ENCODE peak calls at places on chromosome 6, in six cellular contexts. E, A, S, G, Y and M are unnamed samples. For H3K36me3, the result is how much of the 10 kb centered on the place peaks cover.

GRCh38 chr6:154487367-154488275 is 22.9 kb downstream of the CNKSR3 start:
- DNase-seq in E (no peak), A (peak), S (no peak), G (no peak), Y (peak), M (no peak)

GRCh38 chr6:72553531-72554202 is 68.2 kb upstream of the KCNQ5 start:
- DNase-seq in E (peak), A (peak), S (peak), G (no peak), Y (no peak), M (peak)

GRCh38 chr6:39339557-39340555 is 17.4 kb upstream of the KCNK16 start:
- DNase-seq in E (no peak), A (no peak), S (peak), G (no peak), Y (no peak), M (no peak)

GRCh38 chr6:154593122-154593521 is 82.6 kb upstream of the CNKSR3 start:
- DNase-seq in E (no peak), A (peak), S (no peak), G (no peak), Y (peak), M (no peak)

GRCh38 chr6:15555101-15556038 is 107.5 kb downstream of the DTNBP1 start:
- DNase-seq in E (no peak), A (no peak), S (no peak), G (no peak), Y (no peak), M (no peak)

GRCh38 chr6:47376930-47377329 is 67.2 kb upstream of the TNFRSF21 start:
- DNase-seq in E (no peak), A (no peak), S (no peak), G (no peak), Y (no peak), M (no peak)

GRCh38 chr6:45469708-45470107 is 92.0 kb upstream of the SUPT3H start:
- DNase-seq in E (no peak), A (no peak), S (no peak), G (no peak), Y (no peak), M (no peak)

GRCh38 chr6:150962436-150962835 is 96.9 kb downstream of the MTHFD1L start:
- DNase-seq in E (no peak), A (no peak), S (no peak), G (no peak), Y (no peak), M (no peak)

GRCh38 chr6:70375882-70376281 is 37.4 kb upstream of the FAM135A start:
- DNase-seq in E (peak), A (no peak), S (no peak), G (no peak), Y (peak), M (peak)

GRCh38 chr6:108564178-108564577 is 3.5 kb downstream of the FOXO3 start:
- DNase-seq in E (peak), A (peak), S (peak), G (peak), Y (no peak), M (no peak)

GRCh38 chr6:83199865-83200230 is 6.7 kb downstream of the RWDD2A start:
- DNase-seq in E (peak), A (peak), S (peak), G (no peak), Y (no peak), M (no peak)

GRCh38 chr6:17935188-17936149 is 52.0 kb downstream of the KIF13A start:
- DNase-seq in E (no peak), A (no peak), S (no peak), G (no peak), Y (no peak), M (no peak)

GRCh38 chr6:135722679-135723078 is 128.8 kb upstream of the PDE7B start:
- DNase-seq in E (peak), A (peak), S (peak), G (no peak), Y (peak), M (peak)

GRCh38 chr6:107973594-107973993 is 15.6 kb upstream of the SEC63 start:
- DNase-seq in E (no peak), A (no peak), S (peak), G (no peak), Y (no peak), M (no peak)

GRCh38 chr6:134288538-134289203 is 29.2 kb downstream of the SGK1 start:
- DNase-seq in E (peak), A (peak), S (peak), G (no peak), Y (no peak), M (peak)

GRCh38 chr6:37049990-37050853 is 44.8 kb downstream of the FGD2 start:
- DNase-seq in E (no peak), A (no peak), S (no peak), G (peak), Y (no peak), M (no peak)

GRCh38 chr6:56958481-56958880 is 3.6 kb downstream of the BEND6 start:
- DNase-seq in E (peak), A (peak), S (no peak), G (no peak), Y (no peak), M (no peak)

GRCh38 chr6:17417817-17418216 is 24.4 kb downstream of the CAP2 start:
- DNase-seq in E (peak), A (peak), S (peak), G (no peak), Y (no peak), M (peak)

GRCh38 chr6:53216301-53216700 is 67.7 kb upstream of the GCM1 start:
- DNase-seq in E (no peak), A (no peak), S (no peak), G (no peak), Y (no peak), M (no peak)

GRCh38 chr6:143675946-143676345 is 1.8 kb upstream of the PHACTR2 start:
- DNase-seq in E (peak), A (peak), S (no peak), G (no peak), Y (peak), M (no peak)

GRCh38 chr6:138250513-138251247 is 32.4 kb upstream of the PBOV1 start:
- DNase-seq in E (peak), A (peak), S (peak), G (no peak), Y (no peak), M (no peak)

GRCh38 chr6:52909531-52909930 is at the start of gene GSTA3:
- DNase-seq in E (peak), A (no peak), S (no peak), G (no peak), Y (no peak), M (no peak)

GRCh38 chr6:38413097-38413800 is 226.5 kb downstream of the BTBD9 start:
- DNase-seq in E (peak), A (no peak), S (no peak), G (no peak), Y (no peak), M (no peak)

GRCh38 chr6:123380257-123380656 is 256.5 kb downstream of the TRDN start:
- DNase-seq in E (peak), A (peak), S (peak), G (peak), Y (peak), M (peak)

GRCh38 chr6:4313044-4313686 is 177.8 kb upstream of the ECI2 start:
- DNase-seq in E (peak), A (peak), S (peak), G (no peak), Y (no peak), M (peak)

GRCh38 chr6:31083742-31084354 is 28.5 kb downstream of the C6orf15 start:
- DNase-seq in E (peak), A (peak), S (no peak), G (no peak), Y (peak), M (peak)

GRCh38 chr6:144055121-144055931 is 40.0 kb downstream of the SF3B5 start:
- DNase-seq in E (peak), A (no peak), S (no peak), G (peak), Y (no peak), M (no peak)

GRCh38 chr6:45483021-45483420 is 105.3 kb upstream of the SUPT3H start:
- DNase-seq in E (peak), A (peak), S (no peak), G (no peak), Y (no peak), M (no peak)

GRCh38 chr6:121435444-121436069 is at the start of gene GJA1:
- DNase-seq in E (peak), A (peak), S (peak), G (peak), Y (no peak), M (peak)

GRCh38 chr6:37122861-37123260 is 47.1 kb upstream of the PIM1 start:
- DNase-seq in E (no peak), A (peak), S (no peak), G (no peak), Y (no peak), M (no peak)

GRCh38 chr6:152669894-152670293 is 27.8 kb upstream of the MYCT1 start:
- DNase-seq in E (peak), A (peak), S (peak), G (no peak), Y (peak), M (peak)

GRCh38 chr6:136465766-136466303 is 84.4 kb downstream of the MAP7 start:
- DNase-seq in E (peak), A (no peak), S (no peak), G (no peak), Y (no peak), M (no peak)

GRCh38 chr6:145789443-145789842 is 25.2 kb downstream of the FBXO30 start:
- DNase-seq in E (no peak), A (no peak), S (no peak), G (no peak), Y (no peak), M (no peak)

GRCh38 chr6:63677282-63677681 is 41.7 kb downstream of the PHF3 start:
- DNase-seq in E (peak), A (no peak), S (no peak), G (no peak), Y (peak), M (peak)

GRCh38 chr6:10404799-10405524 is 9.9 kb downstream of the TFAP2A start:
- DNase-seq in E (no peak), A (no peak), S (no peak), G (no peak), Y (no peak), M (no peak)

GRCh38 chr6:130395164-130395563 is 29.3 kb downstream of the TMEM200A start:
- DNase-seq in E (no peak), A (no peak), S (no peak), G (no peak), Y (no peak), M (no peak)

GRCh38 chr6:133590196-133590595 is 298.7 kb upstream of the TCF21 start:
- DNase-seq in E (no peak), A (no peak), S (no peak), G (no peak), Y (no peak), M (no peak)

DNA sequence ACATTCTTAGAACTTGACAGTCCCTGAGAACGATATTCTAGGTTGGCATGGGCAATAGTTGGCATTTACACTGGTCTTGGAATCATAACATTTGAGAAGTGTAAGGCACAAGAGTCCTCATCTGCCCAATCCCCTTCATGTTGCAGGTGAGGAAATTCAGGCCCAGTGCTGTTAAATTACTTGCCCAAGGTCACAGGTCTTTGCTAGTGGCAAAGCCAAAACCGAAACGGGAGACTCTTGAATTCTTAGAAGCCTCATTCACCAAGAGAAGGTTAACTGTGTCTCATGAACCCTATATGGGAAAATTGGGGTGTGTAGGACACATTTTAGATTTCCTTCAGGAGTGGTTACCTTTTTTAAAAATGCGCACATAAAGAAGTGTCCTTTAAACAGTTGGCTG is 7.2 kb downstream of the E2F3 start:
- DNase-seq in E (no peak), A (no peak), S (no peak), G (peak), Y (no peak), M (no peak)
- H3K36me3 ChIP-seq in E (under half), A (under half), S (under half), G (under half), Y (under half), M (under half)

DNA sequence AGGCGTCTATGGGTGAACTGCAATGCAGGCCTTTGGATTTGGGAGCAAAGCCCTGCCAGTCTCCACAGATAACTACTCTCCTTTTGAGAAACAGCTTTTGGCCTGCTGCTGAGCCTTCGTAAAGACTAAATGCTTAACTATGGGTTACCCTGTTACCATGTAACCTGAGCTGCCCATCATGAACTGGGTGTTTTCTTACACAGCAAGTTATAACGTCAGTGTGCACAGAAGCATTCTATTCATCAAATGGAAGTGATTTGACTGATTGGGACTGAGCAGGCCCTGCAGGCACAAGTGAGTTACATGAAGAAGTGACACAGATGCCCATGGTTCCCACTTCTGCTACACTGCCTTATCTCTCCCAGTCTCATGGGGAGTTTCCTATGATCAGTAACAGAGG is 319.0 kb downstream of the CD83 start:
- DNase-seq in E (no peak), A (no peak), S (no peak), G (no peak), Y (no peak), M (no peak)
- TF ChIP-seq EZH2 in E (no peak), A (no peak), S (no peak), G (no peak), Y (no peak), M (no peak)

GRCh38 chr6:157200611-157201010 is 122.7 kb downstream of the TMEM242 start:
- DNase-seq in E (no peak), A (no peak), S (no peak), G (no peak), Y (no peak), M (no peak)

GRCh38 chr6:157200117-157200516 is 123.2 kb downstream of the TMEM242 start:
- DNase-seq in E (no peak), A (no peak), S (no peak), G (no peak), Y (no peak), M (no peak)

GRCh38 chr6:157201083-157201482 is 122.2 kb downstream of the TMEM242 start:
- DNase-seq in E (no peak), A (no peak), S (no peak), G (no peak), Y (no peak), M (no peak)

GRCh38 chr6:157196391-157196790 is 126.9 kb downstream of the TMEM242 start:
- DNase-seq in E (no peak), A (no peak), S (no peak), G (no peak), Y (no peak), M (no peak)

GRCh38 chr6:157198425-157199279 is 124.7 kb downstream of the TMEM242 start:
- DNase-seq in E (peak), A (no peak), S (peak), G (no peak), Y (no peak), M (peak)
- H3K36me3 ChIP-seq in E (under half), A (under half), S (under half), G (under half), Y (half or more), M (under half)

DNA sequence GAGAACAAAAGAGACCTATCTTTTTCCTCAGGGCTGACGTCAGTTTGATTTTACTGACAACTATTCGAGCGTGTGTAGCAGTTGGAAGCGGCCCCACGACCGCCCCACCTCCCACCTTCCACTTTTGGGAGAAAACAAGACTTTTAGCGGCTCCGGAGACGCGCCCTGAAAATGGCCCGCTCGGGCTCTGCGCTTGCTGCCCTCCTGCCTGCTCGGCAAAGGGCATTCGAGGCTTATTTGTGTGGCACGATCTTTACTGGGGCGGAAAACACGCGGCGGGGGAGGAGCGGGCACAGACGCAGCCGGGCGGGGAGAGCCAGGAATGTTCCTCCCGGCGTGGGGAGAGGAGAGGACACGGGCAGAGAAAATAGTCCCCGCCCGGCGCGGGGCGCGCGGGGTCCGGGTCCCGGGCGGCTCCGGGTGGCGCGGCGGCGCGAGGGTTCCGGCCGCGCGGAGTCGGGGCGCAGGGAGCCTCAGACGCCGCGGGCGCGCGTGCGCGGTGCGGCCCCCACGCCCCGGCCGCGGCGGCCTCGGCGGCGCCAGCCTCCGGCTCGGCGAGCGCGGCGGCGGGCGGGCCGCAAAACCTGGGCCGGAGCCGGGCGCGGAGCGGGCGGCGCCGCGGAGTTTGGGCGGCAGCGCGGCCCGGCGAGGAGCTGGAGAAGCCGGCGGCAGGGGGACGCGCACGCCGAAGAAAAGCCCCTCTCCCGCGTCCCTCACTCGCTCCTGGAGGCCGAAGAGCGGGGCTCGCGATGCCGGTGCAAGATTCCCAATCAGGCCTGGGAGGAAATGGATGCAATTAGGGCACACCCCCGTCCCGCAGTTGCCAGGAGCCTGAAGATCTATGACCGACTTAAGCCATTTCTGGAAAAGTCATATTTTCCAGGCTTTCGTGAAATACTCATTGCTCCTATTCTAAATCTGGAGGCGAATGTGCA is 90.0 kb upstream of the ARID1B start:
- DNase-seq in E (peak), A (peak), S (peak), G (peak), Y (peak), M (peak)
- TF ChIP-seq EZH2 in E (no peak), A (no peak), S (no peak), G (no peak), Y (no peak), M (no peak)

GRCh38 chr6:24903681-24904080 is 32.1 kb downstream of the RIPOR2 start:
- DNase-seq in E (no peak), A (no peak), S (no peak), G (no peak), Y (no peak), M (no peak)

GRCh38 chr6:24905485-24905884 is 30.3 kb downstream of the RIPOR2 start:
- DNase-seq in E (no peak), A (no peak), S (no peak), G (no peak), Y (no peak), M (peak)

GRCh38 chr6:24907959-24908358 is 27.8 kb downstream of the RIPOR2 start:
- DNase-seq in E (peak), A (no peak), S (no peak), G (no peak), Y (no peak), M (no peak)

GRCh38 chr6:24908555-24908954 is 27.2 kb downstream of the RIPOR2 start:
- DNase-seq in E (peak), A (no peak), S (no peak), G (no peak), Y (no peak), M (no peak)

GRCh38 chr6:24906314-24906713 is 29.4 kb downstream of the RIPOR2 start:
- DNase-seq in E (no peak), A (no peak), S (no peak), G (no peak), Y (no peak), M (no peak)
- H3K36me3 ChIP-seq in E (under half), A (under half), S (under half), G (under half), Y (under half), M (under half)

DNA sequence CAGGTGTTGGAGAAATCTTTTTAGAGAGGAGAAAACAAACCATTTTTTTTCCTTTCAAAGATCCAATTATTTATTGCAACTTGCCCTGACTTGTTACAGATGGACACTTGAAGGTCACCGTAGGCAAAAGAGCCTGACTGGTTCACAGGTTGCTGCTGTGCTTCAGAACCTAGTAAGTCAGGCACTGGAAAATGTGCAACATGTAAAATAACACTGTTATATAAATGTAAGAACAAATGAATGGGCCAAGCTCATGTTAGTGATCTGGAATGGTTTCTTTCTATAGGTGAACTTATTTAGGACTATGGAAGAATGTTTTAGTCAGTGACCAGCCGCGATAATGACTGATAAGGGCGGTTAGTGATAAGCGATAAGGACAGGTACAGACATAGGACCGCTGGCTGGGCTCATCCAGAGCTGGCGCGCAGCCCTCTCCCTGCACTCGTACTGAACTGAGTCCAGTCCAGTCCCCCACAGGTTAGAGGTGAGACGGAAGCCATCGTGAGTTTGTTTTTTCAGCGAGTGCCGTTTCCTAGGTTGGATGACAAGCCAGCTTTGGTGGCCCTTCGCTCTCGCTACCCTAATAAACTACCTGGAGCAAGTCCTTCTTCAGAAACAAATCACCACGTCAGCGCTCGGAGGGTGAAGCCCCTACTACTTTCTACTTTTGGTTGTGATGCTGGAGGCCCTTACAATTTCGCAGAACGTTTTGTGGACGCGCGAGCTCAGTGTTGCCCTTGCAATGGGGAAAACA is 94.4 kb upstream of the PRDM1 start:
- DNase-seq in E (peak), A (no peak), S (peak), G (peak), Y (peak), M (no peak)
- TF ChIP-seq EZH2 in E (no peak), A (no peak), S (no peak), G (no peak), Y (no peak), M (no peak)

DNA sequence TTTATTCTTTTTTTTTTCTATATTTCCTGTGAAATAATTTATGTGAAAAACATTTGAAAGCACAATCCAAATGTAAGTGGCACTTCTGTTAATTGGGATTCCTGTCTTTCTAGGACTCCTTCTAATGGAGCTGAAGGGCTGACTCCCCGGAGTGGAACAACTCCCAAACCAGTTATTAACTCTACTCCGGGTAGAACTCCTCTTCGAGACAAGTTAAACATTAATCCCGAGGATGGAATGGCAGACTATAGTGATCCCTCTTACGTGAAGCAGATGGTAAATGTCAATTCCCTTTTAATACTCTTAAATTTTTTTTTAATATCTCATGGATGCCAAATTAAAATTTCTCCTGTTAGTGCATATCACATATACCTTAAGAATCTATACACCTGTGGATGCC is 35.0 kb downstream of the CDC5L start:
- DNase-seq in E (no peak), A (no peak), S (no peak), G (no peak), Y (no peak), M (no peak)
- H3K36me3 ChIP-seq in E (half or more), A (under half), S (under half), G (under half), Y (half or more), M (half or more)